ENCODE peak calls at places on chromosomes 4 and X, in six cellular contexts. One of them, this sample, is unnamed.

GRCh38 chrX:11374570-11374969 is 81.4 kb downstream of the AMELX start:
- DNase-seq in kidney tubule cell: peak
- DNase-seq in A549: no peak
- DNase-seq in activated gamma-delta T cell treated with Interleukin-2 at 50 U/mL for 16 hours: no peak
- DNase-seq in GDM1: no peak
- DNase-seq in lung microvascular endothelial cell: no peak
- DNase-seq in this sample: no peak

GRCh38 chr4:73345399-73345975 is 58.6 kb upstream of the ALB start:
- DNase-seq in kidney tubule cell: peak
- DNase-seq in A549: peak
- DNase-seq in activated gamma-delta T cell treated with Interleukin-2 at 50 U/mL for 16 hours: no peak
- DNase-seq in GDM1: no peak
- DNase-seq in lung microvascular endothelial cell: no peak
- DNase-seq in this sample: no peak

GRCh38 chr4:116342143-116342542 is 743.2 kb downstream of the TRAM1L1 start:
- DNase-seq in kidney tubule cell: no peak
- DNase-seq in A549: no peak
- DNase-seq in activated gamma-delta T cell treated with Interleukin-2 at 50 U/mL for 16 hours: no peak
- DNase-seq in GDM1: no peak
- DNase-seq in lung microvascular endothelial cell: no peak
- DNase-seq in this sample: no peak

GRCh38 chrX:3651272-3651671 is 62.2 kb downstream of the PRKX start:
- DNase-seq in kidney tubule cell: peak
- DNase-seq in A549: no peak
- DNase-seq in activated gamma-delta T cell treated with Interleukin-2 at 50 U/mL for 16 hours: no peak
- DNase-seq in GDM1: no peak
- DNase-seq in lung microvascular endothelial cell: peak
- DNase-seq in this sample: peak

GRCh38 chrX:9134341-9134740 is 100.4 kb upstream of the FAM9B start:
- DNase-seq in kidney tubule cell: no peak
- DNase-seq in A549: no peak
- DNase-seq in activated gamma-delta T cell treated with Interleukin-2 at 50 U/mL for 16 hours: no peak
- DNase-seq in GDM1: no peak
- DNase-seq in lung microvascular endothelial cell: no peak
- DNase-seq in this sample: no peak

GRCh38 chr4:146855761-146856160 is 89.9 kb downstream of the TTC29 start:
- DNase-seq in kidney tubule cell: no peak
- DNase-seq in A549: no peak
- DNase-seq in activated gamma-delta T cell treated with Interleukin-2 at 50 U/mL for 16 hours: no peak
- DNase-seq in GDM1: no peak
- DNase-seq in lung microvascular endothelial cell: no peak
- DNase-seq in this sample: no peak

GRCh38 chr4:154928640-154929257 is 147.7 kb downstream of the RBM46 start:
- DNase-seq in kidney tubule cell: peak
- DNase-seq in A549: peak
- DNase-seq in activated gamma-delta T cell treated with Interleukin-2 at 50 U/mL for 16 hours: no peak
- DNase-seq in GDM1: no peak
- DNase-seq in lung microvascular endothelial cell: peak
- DNase-seq in this sample: peak

GRCh38 chr4:139834210-139834609 is 168.6 kb downstream of the MGST2 start:
- DNase-seq in kidney tubule cell: no peak
- DNase-seq in A549: no peak
- DNase-seq in activated gamma-delta T cell treated with Interleukin-2 at 50 U/mL for 16 hours: no peak
- DNase-seq in GDM1: no peak
- DNase-seq in lung microvascular endothelial cell: no peak
- DNase-seq in this sample: no peak

GRCh38 chr4:142697928-142698327 is 148.2 kb downstream of the INPP4B start:
- DNase-seq in kidney tubule cell: no peak
- DNase-seq in A549: no peak
- DNase-seq in activated gamma-delta T cell treated with Interleukin-2 at 50 U/mL for 16 hours: no peak
- DNase-seq in GDM1: no peak
- DNase-seq in lung microvascular endothelial cell: no peak
- DNase-seq in this sample: no peak

GRCh38 chrX:22203186-22203585 is 69.5 kb upstream of the CBLL2 start:
- DNase-seq in kidney tubule cell: no peak
- DNase-seq in A549: no peak
- DNase-seq in activated gamma-delta T cell treated with Interleukin-2 at 50 U/mL for 16 hours: no peak
- DNase-seq in GDM1: no peak
- DNase-seq in lung microvascular endothelial cell: no peak
- DNase-seq in this sample: no peak